ENCODE peak calls at places on chromosomes 7 and 10, in five cellular contexts. One of them, this sample, is unnamed. For H3K4me1, the result is how much of the 10 kb centered on the place peaks cover.

GRCh38 chr7:116052006-116052405 is 21.4 kb upstream of the TFEC start:
- DNase-seq in IMR-90: peak
- DNase-seq in GM23248: peak
- DNase-seq in neuronal stem cell: no peak
- DNase-seq in mesenchymal stem cell: no peak
- DNase-seq in this sample: no peak

GRCh38 chr10:29328988-29329387 is 40.1 kb downstream of the LYZL1 start:
- DNase-seq in neuronal stem cell: no peak
- DNase-seq in GM23248: peak
- DNase-seq in mesenchymal stem cell: peak
- DNase-seq in IMR-90: peak
- DNase-seq in this sample: no peak

GRCh38 chr7:125055376-125055775 is 125.8 kb upstream of the POT1 start:
- DNase-seq in GM23248: no peak
- DNase-seq in mesenchymal stem cell: no peak
- DNase-seq in neuronal stem cell: no peak
- DNase-seq in IMR-90: no peak
- DNase-seq in this sample: no peak

GRCh38 chr7:4527988-4528641 is 154.0 kb upstream of the FOXK1 start:
- DNase-seq in IMR-90: no peak
- DNase-seq in GM23248: no peak
- DNase-seq in mesenchymal stem cell: no peak
- DNase-seq in neuronal stem cell: no peak
- DNase-seq in this sample: no peak

GRCh38 chr7:144785491-144785890 is 50.4 kb downstream of the TPK1 start:
- DNase-seq in neuronal stem cell: no peak
- DNase-seq in mesenchymal stem cell: no peak
- DNase-seq in GM23248: no peak
- DNase-seq in IMR-90: no peak
- DNase-seq in this sample: no peak

GRCh38 chr7:151139791-151140190 is 27.7 kb downstream of the GBX1 start:
- DNase-seq in mesenchymal stem cell: no peak
- DNase-seq in IMR-90: no peak
- DNase-seq in GM23248: no peak
- DNase-seq in neuronal stem cell: no peak
- DNase-seq in this sample: no peak

GRCh38 chr10:101901340-101901739 is 57.7 kb upstream of the KCNIP2 start:
- DNase-seq in mesenchymal stem cell: no peak
- DNase-seq in GM23248: no peak
- DNase-seq in IMR-90: no peak
- DNase-seq in neuronal stem cell: no peak
- DNase-seq in this sample: no peak

GRCh38 chr10:58412502-58412961 is 27.3 kb downstream of the TFAM start:
- DNase-seq in neuronal stem cell: no peak
- DNase-seq in GM23248: peak
- DNase-seq in mesenchymal stem cell: peak
- DNase-seq in IMR-90: peak
- DNase-seq in this sample: peak

GRCh38 chr7:31948041-31948440 is 122.2 kb downstream of the PDE1C start:
- DNase-seq in mesenchymal stem cell: peak
- DNase-seq in neuronal stem cell: no peak
- DNase-seq in IMR-90: peak
- DNase-seq in GM23248: peak
- DNase-seq in this sample: peak

GRCh38 chr10:103545771-103546281 is 52.3 kb downstream of the NEURL1 start:
- DNase-seq in GM23248: no peak
- DNase-seq in mesenchymal stem cell: no peak
- DNase-seq in IMR-90: no peak
- DNase-seq in neuronal stem cell: no peak
- DNase-seq in this sample: no peak

GRCh38 chr10:30849636-30850035 is 182.0 kb downstream of the ZNF438 start:
- DNase-seq in GM23248: no peak
- DNase-seq in mesenchymal stem cell: no peak
- DNase-seq in neuronal stem cell: no peak
- DNase-seq in IMR-90: no peak
- DNase-seq in this sample: no peak

GRCh38 chr10:79087721-79088120 is 19.0 kb downstream of the ZMIZ1 start:
- DNase-seq in neuronal stem cell: no peak
- DNase-seq in GM23248: no peak
- DNase-seq in mesenchymal stem cell: no peak
- DNase-seq in IMR-90: no peak
- DNase-seq in this sample: no peak

DNA sequence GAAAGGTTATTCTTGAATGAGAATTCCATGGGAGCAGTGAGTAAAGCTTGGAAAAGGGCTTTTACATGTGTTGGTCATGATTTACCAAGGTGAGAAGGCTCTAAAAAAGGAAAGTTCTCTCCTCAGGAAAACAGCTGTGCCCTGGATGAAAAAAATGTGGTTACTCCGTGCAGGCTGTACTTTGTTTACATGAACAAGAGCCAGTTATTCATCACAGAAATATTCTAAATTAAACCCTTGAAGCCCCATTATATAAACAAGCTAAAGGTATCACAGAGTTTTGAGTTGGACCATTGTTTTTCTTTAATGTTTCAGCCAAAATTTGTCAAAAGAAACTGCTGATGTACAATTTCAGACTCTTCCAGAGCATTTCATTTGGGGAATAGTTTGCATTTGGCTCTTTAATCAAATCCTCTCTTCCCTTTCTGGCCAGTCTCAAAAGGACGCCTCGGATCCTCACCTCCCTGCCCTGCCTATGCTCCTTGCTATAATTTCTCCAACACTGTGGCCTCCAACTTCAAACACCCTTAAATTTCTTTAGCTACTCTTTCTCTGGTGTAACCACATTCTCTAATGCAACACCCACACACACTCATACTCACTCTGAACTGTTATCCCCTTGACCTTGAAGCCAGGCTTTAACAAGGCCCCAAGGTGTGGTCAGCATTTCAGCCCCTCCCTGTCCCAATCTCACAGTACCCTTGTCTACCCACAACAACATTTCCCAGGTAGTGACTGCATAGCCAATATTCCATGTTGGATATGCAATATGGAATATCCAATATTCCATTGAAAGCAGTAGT is 47.3 kb downstream of the AFAP1L2 start:
- DNase-seq in IMR-90: peak
- DNase-seq in neuronal stem cell: no peak
- DNase-seq in GM23248: peak
- DNase-seq in mesenchymal stem cell: peak
- DNase-seq in this sample: peak
- H3K4me2 ChIP-seq in IMR-90: peak
- H3K4me2 ChIP-seq in neuronal stem cell: no peak
- H3K4me2 ChIP-seq in GM23248: no peak
- H3K4me2 ChIP-seq in mesenchymal stem cell: no peak
- H3K4me2 ChIP-seq in this sample: peak

DNA sequence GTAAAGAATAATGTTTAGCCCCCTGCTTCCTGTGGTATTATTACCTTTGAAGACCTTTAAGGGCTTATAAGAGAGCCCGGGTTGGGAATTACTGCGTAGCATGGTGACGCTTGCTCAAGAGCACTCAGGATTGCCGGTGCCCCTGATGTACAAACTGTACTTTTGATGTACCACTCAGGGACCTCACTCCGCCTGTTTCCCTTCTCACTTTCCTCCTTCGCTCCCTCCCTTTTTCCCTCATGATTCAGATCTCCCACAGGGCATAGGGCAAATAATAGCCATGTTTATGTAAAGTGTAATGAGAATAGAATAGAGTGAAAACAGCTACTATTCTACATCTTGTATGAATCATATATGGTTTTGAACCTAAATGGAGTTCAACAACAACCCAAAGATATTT is 77.8 kb upstream of the PDCD4 start:
- DNase-seq in IMR-90: peak
- DNase-seq in mesenchymal stem cell: no peak
- DNase-seq in neuronal stem cell: no peak
- DNase-seq in GM23248: no peak
- DNase-seq in this sample: no peak
- H3K4me1 ChIP-seq in IMR-90: under half
- H3K4me1 ChIP-seq in mesenchymal stem cell: under half
- H3K4me1 ChIP-seq in neuronal stem cell: under half
- H3K4me1 ChIP-seq in GM23248: under half
- H3K4me1 ChIP-seq in this sample: under half

GRCh38 chr7:143287321-143287934 is 723 bp upstream of the CASP2 start:
- DNase-seq in GM23248: no peak
- DNase-seq in mesenchymal stem cell: no peak
- DNase-seq in IMR-90: no peak
- DNase-seq in neuronal stem cell: no peak
- DNase-seq in this sample: no peak
- H3K4me3 ChIP-seq in GM23248: peak
- H3K4me3 ChIP-seq in mesenchymal stem cell: peak
- H3K4me3 ChIP-seq in IMR-90: peak
- H3K4me3 ChIP-seq in neuronal stem cell: no peak
- H3K4me3 ChIP-seq in this sample: no peak

GRCh38 chr7:137669706-137670105 is 177.1 kb downstream of the DGKI start:
- DNase-seq in IMR-90: peak
- DNase-seq in mesenchymal stem cell: peak
- DNase-seq in GM23248: peak
- DNase-seq in neuronal stem cell: no peak
- DNase-seq in this sample: no peak
- H3K4me2 ChIP-seq in IMR-90: no peak
- H3K4me2 ChIP-seq in mesenchymal stem cell: no peak
- H3K4me2 ChIP-seq in GM23248: peak
- H3K4me2 ChIP-seq in neuronal stem cell: no peak
- H3K4me2 ChIP-seq in this sample: no peak

DNA sequence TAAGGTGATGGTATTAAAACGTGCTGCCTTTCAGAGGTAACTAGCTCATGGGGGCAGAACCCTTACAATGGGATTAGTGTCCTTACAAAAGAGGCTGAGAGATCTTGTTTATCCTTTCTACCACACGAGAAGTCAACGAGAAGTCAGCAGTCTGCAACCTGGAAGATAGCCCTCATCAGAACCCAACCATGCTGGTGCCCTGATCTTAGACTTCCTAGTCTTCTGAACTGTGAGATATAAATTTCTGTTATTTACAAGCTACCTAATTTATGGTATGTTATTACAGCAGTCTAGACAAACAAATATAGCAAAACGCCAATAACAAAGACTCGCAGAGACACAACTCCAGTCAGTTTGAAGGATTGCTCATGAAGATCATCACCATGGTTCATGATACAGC is 157.5 kb upstream of the TMEM106B start:
- DNase-seq in mesenchymal stem cell: no peak
- DNase-seq in GM23248: no peak
- DNase-seq in neuronal stem cell: no peak
- DNase-seq in IMR-90: no peak
- DNase-seq in this sample: no peak
- H3K4me1 ChIP-seq in mesenchymal stem cell: under half
- H3K4me1 ChIP-seq in GM23248: under half
- H3K4me1 ChIP-seq in neuronal stem cell: under half
- H3K4me1 ChIP-seq in IMR-90: under half
- H3K4me1 ChIP-seq in this sample: under half

DNA sequence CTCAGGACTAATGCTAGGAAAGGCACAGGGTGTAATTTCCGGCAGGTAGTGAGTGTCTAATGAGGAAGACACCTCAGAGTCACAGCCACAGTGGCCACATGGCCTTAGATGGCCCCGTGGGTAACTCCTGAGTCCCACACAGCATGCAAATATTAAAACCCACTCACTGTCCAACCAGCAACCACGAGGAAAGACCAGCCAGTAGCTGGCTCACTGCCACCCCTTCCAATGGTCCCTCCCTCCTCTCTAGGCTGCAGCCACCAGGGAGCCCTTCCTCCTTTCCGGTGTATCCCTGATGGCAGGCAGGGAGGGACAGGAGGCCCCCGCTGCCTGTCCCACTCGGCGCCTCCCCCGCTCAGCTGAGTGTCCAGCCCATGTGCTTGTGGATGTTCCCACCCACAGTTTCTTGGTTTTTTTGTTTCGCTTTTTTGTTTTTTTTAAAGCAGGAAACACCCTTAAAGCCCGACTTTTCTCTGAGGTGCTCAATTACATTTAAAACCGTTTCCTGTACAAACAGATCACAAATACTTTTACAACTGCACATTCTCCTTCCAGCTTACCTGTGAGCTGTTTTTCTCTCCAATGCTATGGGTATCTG is 9.2 kb downstream of the BNIP3 start:
- DNase-seq in neuronal stem cell: no peak
- DNase-seq in mesenchymal stem cell: peak
- DNase-seq in GM23248: no peak
- DNase-seq in IMR-90: peak
- DNase-seq in this sample: no peak
- H3K4me3 ChIP-seq in neuronal stem cell: no peak
- H3K4me3 ChIP-seq in mesenchymal stem cell: peak
- H3K4me3 ChIP-seq in GM23248: no peak
- H3K4me3 ChIP-seq in IMR-90: no peak
- H3K4me3 ChIP-seq in this sample: no peak